ENCODE peak calls at places on chromosome 15, in five cellular contexts. B is pancreas, Y is activated B cell treated with CpG ODN at 0.5 μM for 24 hours, A is choroid plexus epithelial cell, I is WERI-Rb-1. U is an unnamed sample.

GRCh38 chr15:80455668-80456442 is 51.7 kb downstream of the ARNT2 start:
- DNase-seq in B (peak), Y (peak), A (peak), I (peak), U (peak)

GRCh38 chr15:88106063-88106462 is 150.5 kb downstream of the NTRK3 start:
- DNase-seq in B (no peak), Y (no peak), A (no peak), I (no peak), U (no peak)

GRCh38 chr15:47812436-47813109 is 95.3 kb downstream of the SEMA6D start:
- DNase-seq in B (no peak), Y (no peak), A (peak), I (no peak), U (no peak)

GRCh38 chr15:77617507-77618285 is 15.0 kb downstream of the LINGO1 start:
- DNase-seq in B (no peak), Y (no peak), A (peak), I (peak), U (peak)

GRCh38 chr15:78059110-78059839 is 18.2 kb downstream of the TBC1D2B start:
- DNase-seq in B (no peak), Y (no peak), A (peak), I (peak), U (no peak)

GRCh38 chr15:38190501-38190900 is 62.1 kb upstream of the SPRED1 start:
- DNase-seq in B (no peak), Y (no peak), A (no peak), I (no peak), U (no peak)

GRCh38 chr15:66673410-66674322 is 28.4 kb upstream of the SMAD6 start:
- DNase-seq in B (no peak), Y (no peak), A (peak), I (peak), U (peak)

GRCh38 chr15:42267286-42267685 is 5.7 kb upstream of the GANC start:
- DNase-seq in B (no peak), Y (no peak), A (no peak), I (no peak), U (no peak)

GRCh38 chr15:49225572-49226281 is 55.7 kb downstream of the GALK2 start:
- DNase-seq in B (no peak), Y (no peak), A (peak), I (peak), U (peak)

GRCh38 chr15:53811530-53811929 is 52.1 kb upstream of the WDR72 start:
- DNase-seq in B (no peak), Y (no peak), A (peak), I (no peak), U (no peak)

GRCh38 chr15:80152896-80153876 is at the start of gene FAH:
- DNase-seq in B (peak), Y (peak), A (peak), I (no peak), U (peak)

GRCh38 chr15:33086500-33087141 is 107.9 kb downstream of the FMN1 start:
- DNase-seq in B (no peak), Y (no peak), A (peak), I (no peak), U (no peak)

GRCh38 chr15:29518442-29518841 is 248.8 kb upstream of the NSMCE3 start:
- DNase-seq in B (peak), Y (no peak), A (no peak), I (no peak), U (no peak)

GRCh38 chr15:66651198-66651597 is 50.8 kb upstream of the SMAD6 start:
- DNase-seq in B (no peak), Y (no peak), A (no peak), I (no peak), U (no peak)

GRCh38 chr15:82100116-82100795 is 54.4 kb upstream of the MEX3B start:
- DNase-seq in B (no peak), Y (no peak), A (peak), I (peak), U (no peak)

GRCh38 chr15:68592548-68592947 is 13.8 kb downstream of the CORO2B start:
- DNase-seq in B (no peak), Y (no peak), A (peak), I (no peak), U (no peak)

GRCh38 chr15:38299216-38299615 is 46.6 kb downstream of the SPRED1 start:
- DNase-seq in B (no peak), Y (no peak), A (peak), I (no peak), U (no peak)

GRCh38 chr15:59595434-59595915 is 16.1 kb upstream of the GCNT3 start:
- DNase-seq in B (no peak), Y (no peak), A (no peak), I (no peak), U (no peak)

GRCh38 chr15:62075595-62076279 is 9.0 kb downstream of the C2CD4A start:
- DNase-seq in B (no peak), Y (no peak), A (no peak), I (no peak), U (no peak)

GRCh38 chr15:77538011-77538410 is 94.7 kb downstream of the LINGO1 start:
- DNase-seq in B (no peak), Y (peak), A (no peak), I (no peak), U (no peak)

GRCh38 chr15:81413851-81414250 is 39.8 kb upstream of the TMC3 start:
- DNase-seq in B (no peak), Y (no peak), A (no peak), I (no peak), U (no peak)

GRCh38 chr15:29859981-29860745 is 37.9 kb upstream of the TJP1 start:
- DNase-seq in B (no peak), Y (no peak), A (peak), I (no peak), U (no peak)

GRCh38 chr15:78051622-78052405 is 25.7 kb downstream of the TBC1D2B start:
- DNase-seq in B (peak), Y (no peak), A (peak), I (no peak), U (no peak)

GRCh38 chr15:31501536-31502157 is 175.0 kb downstream of the KLF13 start:
- DNase-seq in B (no peak), Y (no peak), A (no peak), I (no peak), U (no peak)

DNA sequence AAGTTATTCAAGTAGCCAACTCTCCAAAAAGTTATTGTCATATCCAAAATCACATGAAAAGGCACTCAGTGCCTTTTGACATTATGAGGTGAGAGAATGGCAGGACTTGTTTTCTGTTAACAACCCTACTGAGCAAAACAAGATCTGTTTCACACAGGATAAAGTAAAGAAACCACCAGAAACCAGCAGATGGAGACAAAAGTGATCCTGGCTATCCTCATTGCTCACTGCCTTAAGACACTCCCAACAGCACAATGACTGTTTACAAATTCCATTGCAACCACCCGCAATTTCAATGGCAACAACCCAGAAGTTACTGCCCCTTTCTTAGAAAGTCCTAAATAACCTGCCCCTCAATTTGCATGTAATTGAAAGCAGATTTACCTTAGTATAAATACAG is 352.6 kb upstream of the NDN start:
- DNase-seq in B (no peak), Y (no peak), A (no peak), I (no peak), U (no peak)
- TF ChIP-seq CTCF in B (no peak), Y (no peak), A (no peak), I (no peak), U (peak)

GRCh38 chr15:63190993-63191392 is 1.6 kb downstream of the RAB8B start:
- DNase-seq in B (no peak), Y (no peak), A (no peak), I (no peak), U (no peak)
- TF ChIP-seq CTCF in B (no peak), Y (no peak), A (no peak), I (no peak), U (no peak)

DNA sequence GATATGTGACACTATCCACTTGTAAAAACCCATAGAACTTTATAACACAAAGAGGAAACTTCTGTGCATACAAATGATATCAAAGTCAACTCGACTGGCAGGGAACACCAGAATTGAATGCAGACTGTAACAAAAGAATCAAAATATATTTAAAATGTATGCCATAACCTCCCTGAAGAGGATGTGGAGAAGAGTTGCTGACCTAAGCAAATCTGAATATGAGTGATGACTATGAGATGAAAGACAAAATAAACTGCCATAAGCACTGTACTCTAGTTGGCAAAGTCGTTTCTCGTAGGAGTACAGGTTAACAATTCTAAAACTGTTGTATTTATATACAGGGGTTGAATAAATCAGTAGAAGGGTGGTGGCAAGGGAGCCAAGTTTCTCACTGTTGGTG is 482.1 kb downstream of the OCA2 start:
- DNase-seq in B (no peak), Y (no peak), A (no peak), I (no peak), U (no peak)
- TF ChIP-seq CTCF in B (no peak), Y (no peak), A (no peak), I (no peak), U (no peak)

GRCh38 chr15:25136119-25136518 is 181.3 kb downstream of the SNRPN start:
- DNase-seq in B (no peak), Y (no peak), A (peak), I (peak), U (peak)
- TF ChIP-seq CTCF in B (no peak), Y (no peak), A (peak), I (peak), U (peak)

GRCh38 chr15:74134387-74135027 is 4.1 kb downstream of the ISLR2 start:
- DNase-seq in B (peak), Y (peak), A (no peak), I (no peak), U (peak)
- TF ChIP-seq CTCF in B (peak), Y (no peak), A (peak), I (peak), U (peak)

DNA sequence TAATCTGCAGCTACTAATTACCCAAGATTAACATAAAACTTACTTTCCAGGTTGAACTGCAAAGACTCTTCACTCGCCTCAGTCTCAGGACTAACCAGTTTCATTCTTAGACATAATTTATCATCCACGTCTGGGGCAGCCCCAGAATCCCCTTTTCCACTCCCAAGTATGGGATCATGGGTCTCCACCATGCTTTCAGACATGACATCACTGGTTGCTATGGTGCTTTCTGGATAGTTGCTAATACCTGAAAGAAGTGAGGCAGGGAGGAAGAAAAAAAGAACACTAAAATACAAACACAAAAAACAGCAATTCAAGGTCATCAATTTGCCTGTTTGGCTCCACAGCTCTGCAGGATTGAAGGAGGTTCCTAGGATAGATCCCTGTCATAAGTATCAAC is 46.6 kb downstream of the TP53BP1 start:
- DNase-seq in B (no peak), Y (no peak), A (no peak), I (no peak), U (no peak)
- TF ChIP-seq CTCF in B (no peak), Y (no peak), A (no peak), I (no peak), U (no peak)

DNA sequence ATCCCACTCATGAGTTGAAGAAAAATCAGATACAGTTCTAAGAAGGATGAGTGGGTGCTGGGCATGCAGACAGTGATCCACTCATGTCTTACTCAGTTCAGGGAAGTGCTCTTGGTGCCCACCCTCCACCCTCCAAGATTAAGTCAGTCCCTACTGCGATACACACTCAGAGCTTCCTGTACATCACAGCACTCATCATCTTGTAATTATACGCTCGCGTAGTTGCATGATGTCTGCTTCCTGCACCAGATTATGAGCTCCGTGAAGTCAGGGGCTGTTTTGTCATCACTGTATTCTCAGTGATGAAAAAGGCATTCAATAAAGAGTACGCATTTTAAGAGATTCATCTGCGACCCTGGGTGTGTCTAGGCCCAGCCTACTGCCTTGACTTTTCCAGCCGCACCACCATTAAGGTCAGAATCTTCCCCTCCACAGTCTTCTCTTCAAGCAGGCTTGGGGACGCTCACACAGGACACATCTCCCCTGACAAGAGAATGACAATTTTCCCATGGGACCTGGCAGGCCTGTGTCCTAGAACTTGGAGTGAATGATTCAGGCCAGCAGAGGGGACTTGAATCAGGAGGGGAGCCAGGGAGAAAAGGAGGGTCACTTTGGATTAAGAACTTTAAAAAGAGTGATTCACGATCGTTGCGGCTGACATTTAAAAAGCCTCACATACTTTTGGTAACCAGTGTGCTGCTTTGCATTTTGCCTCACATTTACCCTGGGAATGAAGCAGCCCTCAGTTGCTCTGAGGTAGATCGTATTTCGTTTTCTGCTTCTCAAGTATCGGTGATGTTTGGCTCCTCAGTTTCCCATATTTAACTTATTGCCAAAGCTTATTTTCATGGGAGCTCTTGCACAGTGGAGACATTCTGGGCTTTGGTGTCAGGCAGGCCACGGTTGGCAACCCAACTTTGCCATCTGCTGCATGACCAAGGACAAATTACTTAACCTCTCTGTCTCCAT is 7.9 kb upstream of the PDE8A start:
- DNase-seq in B (no peak), Y (no peak), A (no peak), I (no peak), U (no peak)
- TF ChIP-seq CTCF in B (no peak), Y (no peak), A (no peak), I (no peak), U (no peak)

GRCh38 chr15:44532689-44533088 is 4.3 kb upstream of the EIF3J start:
- DNase-seq in B (no peak), Y (no peak), A (no peak), I (no peak), U (no peak)
- TF ChIP-seq CTCF in B (no peak), Y (no peak), A (no peak), I (no peak), U (peak)

DNA sequence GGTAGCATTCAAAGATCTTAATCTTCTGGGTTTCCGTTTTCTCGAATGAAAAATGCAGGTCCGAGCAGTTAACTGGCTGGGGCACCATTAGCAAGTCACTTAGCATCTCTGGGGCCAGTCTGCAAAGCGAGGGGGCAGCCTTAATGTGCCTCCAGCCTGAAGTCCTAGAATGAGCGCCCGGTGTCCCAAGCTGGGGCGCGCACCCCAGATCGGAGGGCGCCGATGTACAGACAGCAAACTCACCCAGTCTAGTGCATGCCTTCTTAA is at the start of gene PATL2:
- DNase-seq in B (no peak), Y (no peak), A (no peak), I (no peak), U (no peak)
- TF ChIP-seq CTCF in B (no peak), Y (no peak), A (no peak), I (no peak), U (no peak)

DNA sequence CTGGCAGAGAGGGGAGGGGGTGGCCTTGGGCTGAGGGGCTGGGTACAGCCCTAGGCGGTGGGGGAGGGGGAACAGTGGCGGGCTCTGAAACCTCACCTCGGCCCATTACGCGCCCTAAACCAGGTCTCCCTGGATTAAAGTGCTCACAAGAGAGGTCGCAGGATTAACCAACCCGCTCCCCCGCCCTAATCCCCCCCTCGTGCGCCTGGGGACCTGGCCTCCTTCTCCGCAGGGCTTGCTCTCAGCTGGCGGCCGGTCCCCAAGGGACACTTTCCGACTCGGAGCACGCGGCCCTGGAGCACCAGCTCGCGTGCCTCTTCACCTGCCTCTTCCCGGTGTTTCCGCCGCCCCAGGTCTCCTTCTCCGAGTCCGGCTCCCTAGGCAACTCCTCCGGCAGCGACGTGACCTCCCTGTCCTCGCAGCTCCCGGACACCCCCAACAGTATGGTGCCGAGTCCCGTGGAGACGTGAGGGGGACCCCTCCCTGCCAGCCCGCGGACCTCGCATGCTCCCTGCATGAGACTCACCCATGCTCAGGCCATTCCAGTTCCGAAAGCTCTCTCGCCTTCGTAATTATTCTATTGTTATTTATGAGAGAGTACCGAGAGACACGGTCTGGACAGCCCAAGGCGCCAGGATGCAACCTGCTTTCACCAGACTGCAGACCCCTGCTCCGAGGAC is 4.9 kb downstream of the ISL2 start:
- DNase-seq in B (no peak), Y (no peak), A (no peak), I (peak), U (peak)
- TF ChIP-seq CTCF in B (no peak), Y (no peak), A (no peak), I (no peak), U (no peak)